ENCODE peak calls at places on chromosomes 16 and 17, in ten cellular contexts. U is small intestine, I is Peyer's patch, B is SK-N-SH, S is testis, N is endothelial cell of umbilical vein, X is IMR-90, G is HAP-1, R is lung, W is colonic mucosa. C is an unnamed sample. For H3K4me1 and H3K27me3, the result is how much of the 10 kb centered on the place peaks cover.

GRCh38 chr17:8332688-8333087 is 7.0 kb upstream of the ODF4 start:
- DNase-seq in U (no peak), I (no peak), B (peak), S (no peak), N (no peak), X (no peak), G (no peak), R (no peak), W (no peak), C (no peak)

GRCh38 chr17:82303944-82304808 is 13.2 kb downstream of the CD7 start:
- DNase-seq in U (no peak), I (no peak), B (peak), S (no peak), N (no peak), X (no peak), G (no peak), R (no peak), W (no peak), C (no peak)

GRCh38 chr16:16157166-16157565 is 66.1 kb downstream of the ABCC6 start:
- DNase-seq in U (no peak), I (no peak), B (no peak), S (no peak), N (no peak), X (no peak), G (no peak), R (no peak), W (no peak), C (no peak)

GRCh38 chr17:78401246-78401645 is 22.8 kb downstream of the PGS1 start:
- DNase-seq in U (no peak), I (no peak), B (no peak), S (no peak), N (no peak), X (peak), G (no peak), R (no peak), W (no peak), C (no peak)

GRCh38 chr17:28712037-28712704 is 483 bp upstream of the PROCA1 start:
- DNase-seq in U (no peak), I (peak), B (no peak), S (peak), N (no peak), X (no peak), G (peak), R (no peak), W (peak), C (peak)

GRCh38 chr16:2420035-2420434 is 9.2 kb upstream of the CCNF start:
- DNase-seq in U (no peak), I (no peak), B (no peak), S (no peak), N (no peak), X (peak), G (no peak), R (no peak), W (no peak), C (no peak)

GRCh38 chr16:52552643-52553042 is 5.7 kb upstream of the TOX3 start:
- DNase-seq in U (peak), I (no peak), B (no peak), S (no peak), N (no peak), X (no peak), G (no peak), R (no peak), W (no peak), C (no peak)

GRCh38 chr16:54657058-54657708 is 273.5 kb upstream of the IRX5 start:
- DNase-seq in U (peak), I (no peak), B (no peak), S (peak), N (no peak), X (no peak), G (no peak), R (peak), W (no peak), C (no peak)

GRCh38 chr16:88785106-88785924 is at the start of gene PIEZO1:
- DNase-seq in U (peak), I (peak), B (peak), S (peak), N (peak), X (peak), G (peak), R (peak), W (peak), C (peak)

GRCh38 chr17:18038149-18038850 is 668 bp downstream of the ATPAF2 start:
- DNase-seq in U (no peak), I (no peak), B (no peak), S (no peak), N (peak), X (peak), G (no peak), R (no peak), W (no peak), C (no peak)

GRCh38 chr16:4506450-4506849 is 30.3 kb downstream of the HMOX2 start:
- DNase-seq in U (peak), I (peak), B (peak), S (peak), N (peak), X (peak), G (peak), R (peak), W (peak), C (no peak)

GRCh38 chr16:55324491-55325447 is 766 bp downstream of the IRX6 start:
- DNase-seq in U (no peak), I (no peak), B (peak), S (no peak), N (no peak), X (no peak), G (peak), R (no peak), W (no peak), C (no peak)

GRCh38 chr17:75996665-75997590 is 3.7 kb upstream of the CDK3 start:
- DNase-seq in U (peak), I (peak), B (no peak), S (peak), N (no peak), X (peak), G (no peak), R (no peak), W (peak), C (no peak)

GRCh38 chr17:78415821-78416301 is 37.4 kb downstream of the PGS1 start:
- DNase-seq in U (no peak), I (no peak), B (no peak), S (no peak), N (peak), X (peak), G (no peak), R (no peak), W (no peak), C (no peak)

GRCh38 chr16:31138621-31139578 is 3.4 kb upstream of the PRSS8 start:
- DNase-seq in U (peak), I (no peak), B (peak), S (no peak), N (peak), X (peak), G (no peak), R (peak), W (peak), C (no peak)
- H3K4me3 ChIP-seq in U (no peak), I (no peak), B (no peak), S (no peak), N (no peak), X (no peak), G (no peak), R (no peak), W (no peak), C (no peak)

DNA sequence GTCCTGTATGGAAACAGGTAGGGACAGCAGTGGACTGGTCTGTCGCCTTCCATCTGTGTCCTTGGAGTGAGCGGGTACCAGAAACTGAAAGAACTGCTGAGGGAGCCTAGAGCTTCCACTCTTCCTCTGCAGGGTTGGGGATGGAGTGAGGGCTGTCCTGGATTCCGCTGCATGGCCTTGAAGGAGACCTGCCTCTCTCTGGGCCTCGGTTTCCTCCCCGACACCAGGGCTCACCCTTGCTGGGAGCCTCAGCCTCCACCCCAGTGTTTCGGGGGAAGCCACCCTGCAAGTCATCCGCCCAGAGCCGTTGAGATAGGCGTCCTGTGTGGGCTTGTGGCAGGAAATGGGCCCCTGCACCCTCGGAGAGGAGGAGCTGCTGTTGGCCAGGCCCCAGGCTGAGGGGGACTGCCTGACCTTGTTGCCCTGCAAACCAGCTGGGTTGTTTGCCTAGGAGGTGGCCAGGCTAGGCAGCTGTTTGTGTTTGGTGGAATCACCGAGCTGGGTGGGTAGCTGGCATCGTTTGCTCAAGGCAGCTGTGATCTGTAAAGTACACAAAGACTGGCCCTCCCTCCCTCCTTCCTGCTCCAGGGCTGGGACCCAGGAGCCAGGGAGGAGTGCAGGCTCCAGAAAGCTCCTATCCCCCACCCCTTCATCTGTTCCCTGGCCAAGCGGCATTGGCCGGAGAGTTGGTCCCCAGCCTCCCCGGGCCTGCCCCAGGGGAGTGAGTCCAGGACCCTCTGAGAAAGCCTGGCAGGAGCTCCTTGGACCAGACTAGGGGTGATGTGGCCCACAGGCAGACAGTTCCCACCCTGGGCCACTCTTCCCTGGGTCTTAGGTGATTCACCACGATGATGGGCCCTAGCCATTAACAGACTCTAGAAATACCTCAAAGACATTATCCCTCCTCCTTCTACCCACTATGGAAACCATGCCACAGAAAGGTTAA is 1.3 kb downstream of the RAB37 start:
- DNase-seq in U (peak), I (peak), B (no peak), S (no peak), N (no peak), X (no peak), G (no peak), R (no peak), W (peak), C (no peak)
- H3K4me1 ChIP-seq in U (under half), I (under half), B (under half), S (under half), N (under half), X (under half), G (under half), R (under half), W (under half), C (under half)

GRCh38 chr17:32261521-32261792 is 4.2 kb upstream of the RHBDL3 start:
- DNase-seq in U (no peak), I (no peak), B (no peak), S (no peak), N (no peak), X (no peak), G (no peak), R (no peak), W (no peak), C (no peak)
- H3K27me3 ChIP-seq in U (under half), I (under half), B (under half), S (under half), N (half or more), X (half or more), G (under half), R (under half), W (under half), C (under half)

DNA sequence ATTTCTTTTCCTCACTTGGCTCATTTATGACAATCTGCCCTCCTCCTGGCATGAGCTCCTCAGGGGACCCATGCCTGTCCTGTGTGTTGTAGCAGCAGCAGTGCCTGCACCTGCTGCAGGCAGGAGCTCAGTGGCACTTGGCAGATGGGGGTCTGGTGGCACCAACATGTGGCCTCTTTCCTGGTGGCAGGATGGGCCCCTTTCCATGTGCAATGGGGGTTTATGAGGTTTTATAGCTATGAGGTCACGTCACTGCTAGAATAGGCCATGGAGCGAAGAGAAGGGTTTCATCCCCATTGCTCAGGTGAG is 7.0 kb downstream of the ADCY7 start:
- DNase-seq in U (no peak), I (no peak), B (no peak), S (no peak), N (no peak), X (no peak), G (no peak), R (no peak), W (no peak), C (no peak)
- H3K4me3 ChIP-seq in U (no peak), I (peak), B (no peak), S (no peak), N (no peak), X (no peak), G (no peak), R (no peak), W (no peak), C (no peak)

GRCh38 chr17:45146166-45146565 is 2.1 kb upstream of the HEXIM1 start:
- DNase-seq in U (no peak), I (no peak), B (no peak), S (no peak), N (no peak), X (no peak), G (no peak), R (no peak), W (no peak), C (no peak)

GRCh38 chr17:45144199-45145034 is 3.9 kb upstream of the HEXIM1 start:
- DNase-seq in U (peak), I (no peak), B (peak), S (peak), N (no peak), X (no peak), G (no peak), R (no peak), W (no peak), C (peak)

GRCh38 chr17:45146616-45147101 is 1.6 kb upstream of the HEXIM1 start:
- DNase-seq in U (peak), I (no peak), B (no peak), S (peak), N (peak), X (peak), G (no peak), R (peak), W (peak), C (no peak)

GRCh38 chr17:45143767-45144198 is 4.5 kb upstream of the HEXIM1 start:
- DNase-seq in U (peak), I (peak), B (peak), S (peak), N (no peak), X (peak), G (no peak), R (peak), W (peak), C (peak)

GRCh38 chr17:45145035-45145389 is 3.3 kb upstream of the HEXIM1 start:
- DNase-seq in U (no peak), I (no peak), B (no peak), S (no peak), N (no peak), X (no peak), G (no peak), R (no peak), W (no peak), C (no peak)
- H3K4me1 ChIP-seq in U (under half), I (under half), B (under half), S (under half), N (under half), X (under half), G (under half), R (under half), W (under half), C (under half)

DNA sequence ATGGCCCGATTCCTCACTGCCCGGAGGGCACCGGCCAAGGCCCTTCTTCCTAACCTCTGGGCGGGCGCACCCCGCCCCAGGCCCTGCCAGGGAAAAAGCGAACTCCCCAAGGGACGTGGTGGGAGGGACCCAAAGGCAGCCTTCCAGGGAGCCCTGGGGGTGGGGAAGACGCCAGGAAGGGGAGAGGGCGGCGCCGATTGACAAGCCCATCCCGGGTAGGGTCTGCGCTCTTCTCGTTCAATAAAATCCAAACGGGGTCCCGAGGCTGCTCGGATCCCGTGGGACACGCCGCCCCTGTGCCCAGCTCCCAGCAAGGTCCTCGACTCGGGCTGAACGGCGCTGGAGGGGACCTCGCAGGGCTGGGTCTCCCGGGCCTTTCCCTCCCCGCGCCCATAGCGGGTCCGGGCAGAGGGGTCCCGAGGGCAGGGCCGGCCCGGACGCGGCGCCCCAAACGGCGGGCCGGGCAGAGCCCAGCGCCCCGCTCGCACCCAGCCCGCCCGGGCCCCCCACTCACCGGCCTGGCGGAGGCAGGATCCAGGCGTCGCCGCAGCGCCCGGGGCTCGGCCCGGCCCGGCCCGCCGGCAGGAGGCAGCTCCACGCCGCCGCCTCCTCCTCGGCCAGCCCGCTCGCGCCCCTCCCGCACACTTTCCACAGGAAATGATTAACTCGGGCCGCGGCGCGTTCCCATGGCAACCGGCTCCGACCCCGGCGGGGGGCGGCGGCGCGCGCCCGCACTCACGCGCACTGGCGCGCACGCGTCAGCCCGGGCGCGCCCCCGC is at the start of gene KIFC3:
- DNase-seq in U (peak), I (peak), B (peak), S (peak), N (peak), X (peak), G (peak), R (peak), W (peak), C (peak)
- H3K27me3 ChIP-seq in U (under half), I (under half), B (under half), S (under half), N (under half), X (under half), G (under half), R (under half), W (under half), C (under half)

DNA sequence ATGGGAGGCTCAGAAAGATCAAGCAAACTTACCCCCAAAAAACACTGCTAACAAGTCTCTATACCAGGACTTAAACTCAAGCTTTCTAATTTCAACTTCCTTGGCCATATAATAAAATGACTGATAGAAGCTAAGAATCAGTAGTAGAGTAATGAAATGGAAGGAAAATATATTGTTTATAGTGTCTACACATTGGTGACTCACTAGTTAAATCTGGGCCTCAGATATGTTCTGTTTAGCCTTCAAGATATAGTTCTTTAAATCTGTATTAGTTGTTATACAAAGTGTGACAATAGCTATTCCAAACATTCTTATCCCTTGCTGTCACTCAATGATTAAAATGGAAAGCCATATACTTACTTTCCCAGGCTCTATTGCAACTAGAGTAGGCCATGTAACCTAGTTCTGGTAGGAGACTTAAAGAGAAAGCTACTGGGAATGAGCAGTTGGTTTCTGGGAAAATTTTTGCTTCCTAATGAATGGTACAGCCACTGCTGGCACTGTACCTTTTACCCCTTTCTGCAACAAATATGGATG is 18.3 kb downstream of the SSH2 start:
- DNase-seq in U (no peak), I (no peak), B (no peak), S (no peak), N (no peak), X (peak), G (no peak), R (no peak), W (no peak), C (no peak)
- H3K4me3 ChIP-seq in U (no peak), I (no peak), B (no peak), S (no peak), N (no peak), X (no peak), G (no peak), R (no peak), W (no peak), C (no peak)

C was measured in tibial nerve.